ENCODE peak calls at places on chromosomes 3 and 15, in four cellular contexts. One of them, this sample, is unnamed.
A peak's percentile ranks its signal among the peaks of the same experiment; 100 is the strongest.

GRCh38 chr3:82509951-82510603 is 748.6 kb upstream of the GBE1 start:
- DNase-seq in progenitor cell of endocrine pancreas: no peak
- DNase-seq in osteoblast: no peak
- DNase-seq in testis: no peak
- DNase-seq in this sample: no peak

GRCh38 chr3:14253022-14253761 is 74.6 kb downstream of the LSM3 start:
- DNase-seq in progenitor cell of endocrine pancreas: no peak
- DNase-seq in osteoblast: peak; percentile 59
- DNase-seq in testis: no peak
- DNase-seq in this sample: no peak

GRCh38 chr3:140186421-140186920 is 251.5 kb downstream of the CLSTN2 start:
- DNase-seq in progenitor cell of endocrine pancreas: no peak
- DNase-seq in osteoblast: no peak
- DNase-seq in testis: peak; percentile 45
- DNase-seq in this sample: no peak

GRCh38 chr15:72237286-72238224 is 6.6 kb upstream of the PKM start:
- DNase-seq in progenitor cell of endocrine pancreas: no peak
- DNase-seq in osteoblast: peak; percentile 95
- DNase-seq in testis: no peak
- DNase-seq in this sample: no peak

GRCh38 chr3:120850326-120851295 is 57.4 kb upstream of the STXBP5L start:
- DNase-seq in progenitor cell of endocrine pancreas: no peak
- DNase-seq in osteoblast: no peak
- DNase-seq in testis: no peak
- DNase-seq in this sample: peak; percentile 41

GRCh38 chr15:88257311-88257901 is 867 bp upstream of the NTRK3 start:
- DNase-seq in progenitor cell of endocrine pancreas: no peak
- DNase-seq in osteoblast: peak; percentile 87
- DNase-seq in testis: no peak
- DNase-seq in this sample: peak; percentile 35

GRCh38 chr3:192727032-192727847 is at the start of gene FGF12:
- DNase-seq in progenitor cell of endocrine pancreas: peak; percentile 86
- DNase-seq in osteoblast: peak; percentile 56
- DNase-seq in testis: peak; percentile 76
- DNase-seq in this sample: peak; percentile 95

GRCh38 chr3:192825657-192826200 is 91.9 kb downstream of the MB21D2 start:
- DNase-seq in progenitor cell of endocrine pancreas: no peak
- DNase-seq in osteoblast: no peak
- DNase-seq in testis: no peak
- DNase-seq in this sample: no peak

GRCh38 chr3:61848885-61849284 is 287.5 kb downstream of the PTPRG start:
- DNase-seq in progenitor cell of endocrine pancreas: no peak
- DNase-seq in osteoblast: no peak
- DNase-seq in testis: peak; percentile 39
- DNase-seq in this sample: no peak

GRCh38 chr3:63519426-63519825 is 133.0 kb upstream of the SNTN start:
- DNase-seq in progenitor cell of endocrine pancreas: no peak
- DNase-seq in osteoblast: peak; percentile 42
- DNase-seq in testis: no peak
- DNase-seq in this sample: no peak

GRCh38 chr15:100809587-100809986 is 70.0 kb upstream of the ALDH1A3 start:
- DNase-seq in progenitor cell of endocrine pancreas: no peak
- DNase-seq in osteoblast: no peak
- DNase-seq in testis: no peak
- DNase-seq in this sample: no peak

GRCh38 chr15:100154338-100154737 is 187.4 kb downstream of the ADAMTS17 start:
- DNase-seq in progenitor cell of endocrine pancreas: no peak
- DNase-seq in osteoblast: no peak
- DNase-seq in testis: no peak
- DNase-seq in this sample: no peak

GRCh38 chr3:124920718-124921117 is 13.8 kb downstream of the MUC13 start:
- DNase-seq in progenitor cell of endocrine pancreas: no peak
- DNase-seq in osteoblast: no peak
- DNase-seq in testis: no peak
- DNase-seq in this sample: no peak

GRCh38 chr15:83845230-83845629 is 191.3 kb downstream of the ADAMTSL3 start:
- DNase-seq in progenitor cell of endocrine pancreas: no peak
- DNase-seq in osteoblast: peak; percentile 85
- DNase-seq in testis: no peak
- DNase-seq in this sample: no peak

GRCh38 chr15:40287968-40288367 is 5.1 kb upstream of the ANKRD63 start:
- DNase-seq in progenitor cell of endocrine pancreas: no peak
- DNase-seq in osteoblast: no peak
- DNase-seq in testis: no peak
- DNase-seq in this sample: peak; percentile 72

DNA sequence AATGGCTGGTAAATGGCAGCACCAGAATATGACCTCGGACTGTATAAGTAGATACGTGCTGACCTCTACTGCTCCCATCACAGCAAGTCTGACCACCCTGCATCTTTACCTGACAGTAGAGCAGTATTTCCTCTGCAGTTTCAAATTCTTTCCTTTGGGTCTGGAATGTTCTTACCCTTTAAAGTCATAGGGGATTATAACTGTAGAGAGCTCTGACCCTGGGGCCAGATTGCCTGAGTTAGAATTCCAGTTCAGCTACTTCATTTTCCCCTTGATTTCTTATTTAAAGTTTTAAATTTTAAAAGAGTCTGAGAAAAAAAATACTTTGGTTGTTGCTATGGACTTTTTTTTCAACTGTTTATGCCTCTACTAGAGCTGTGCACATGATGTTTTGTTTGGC is 237.7 kb downstream of the NR1D2 start:
- DNase-seq in progenitor cell of endocrine pancreas: no peak
- DNase-seq in osteoblast: peak; percentile 17
- DNase-seq in testis: no peak
- DNase-seq in this sample: no peak
- TF ChIP-seq CTCF in progenitor cell of endocrine pancreas: no peak
- TF ChIP-seq CTCF in osteoblast: no peak
- TF ChIP-seq CTCF in testis: no peak
- TF ChIP-seq CTCF in this sample: no peak

DNA sequence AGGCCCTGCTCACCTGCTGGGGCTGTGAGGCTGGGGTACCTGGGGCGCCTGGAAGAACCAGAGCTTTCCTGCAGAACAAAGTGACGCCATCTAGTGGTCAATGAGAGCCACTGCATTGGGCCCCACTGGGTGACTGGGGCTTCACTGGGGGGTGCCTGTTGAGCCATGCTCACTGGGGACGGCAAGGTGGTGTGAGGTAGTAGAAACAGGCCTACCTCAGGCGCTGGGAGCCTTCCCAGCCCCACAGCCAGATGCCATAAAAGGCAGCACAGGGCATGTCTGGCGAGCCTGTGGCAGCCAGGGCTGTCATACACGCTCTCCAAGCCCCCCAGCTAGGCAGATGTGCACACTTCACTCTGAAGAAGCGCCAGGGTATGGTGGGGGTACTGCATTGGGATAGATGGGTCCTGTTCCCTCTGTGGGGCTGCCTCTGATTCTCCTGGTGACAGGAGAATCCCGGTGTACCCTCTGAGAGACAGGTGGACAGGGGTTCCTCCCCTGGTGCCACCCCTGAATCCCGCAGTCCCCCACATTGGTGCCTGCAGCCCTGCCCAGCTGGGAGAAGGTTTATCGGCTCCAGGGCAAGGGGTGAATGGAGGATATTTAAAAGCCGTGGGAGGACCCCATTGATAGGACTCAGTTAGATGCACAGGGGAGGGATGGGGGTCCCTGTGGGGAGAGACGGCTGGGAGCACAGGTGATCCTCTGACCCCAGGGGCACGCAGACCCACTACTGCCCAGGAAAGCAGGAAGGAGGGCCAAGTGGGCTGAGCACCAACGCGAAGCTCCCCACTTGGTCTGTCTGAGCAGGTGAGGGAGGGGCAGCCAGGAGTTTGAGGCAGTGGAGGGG is 178.8 kb downstream of the NSMCE3 start:
- DNase-seq in progenitor cell of endocrine pancreas: peak; percentile 38
- DNase-seq in osteoblast: no peak
- DNase-seq in testis: peak; percentile 36
- DNase-seq in this sample: no peak
- TF ChIP-seq CTCF in progenitor cell of endocrine pancreas: peak; percentile 74
- TF ChIP-seq CTCF in osteoblast: peak; percentile 75
- TF ChIP-seq CTCF in testis: peak; percentile 83
- TF ChIP-seq CTCF in this sample: peak; percentile 92

GRCh38 chr15:70362911-70363310 is 265.2 kb upstream of the TLE3 start:
- DNase-seq in progenitor cell of endocrine pancreas: no peak
- DNase-seq in osteoblast: no peak
- DNase-seq in testis: peak; percentile 61
- DNase-seq in this sample: peak; percentile 72
- TF ChIP-seq CTCF in progenitor cell of endocrine pancreas: peak; percentile 75
- TF ChIP-seq CTCF in osteoblast: peak; percentile 71
- TF ChIP-seq CTCF in testis: peak; percentile 71
- TF ChIP-seq CTCF in this sample: peak; percentile 71

GRCh38 chr3:173371848-173372487 is 25.6 kb upstream of the NLGN1 start:
- DNase-seq in progenitor cell of endocrine pancreas: no peak
- DNase-seq in osteoblast: no peak
- DNase-seq in testis: peak; percentile 42
- DNase-seq in this sample: peak; percentile 43
- TF ChIP-seq CTCF in progenitor cell of endocrine pancreas: peak; percentile 64
- TF ChIP-seq CTCF in osteoblast: peak; percentile 62
- TF ChIP-seq CTCF in testis: peak; percentile 56
- TF ChIP-seq CTCF in this sample: peak; percentile 37

GRCh38 chr3:156298014-156298413 is 177.6 kb downstream of the KCNAB1 start:
- DNase-seq in progenitor cell of endocrine pancreas: no peak
- DNase-seq in osteoblast: no peak
- DNase-seq in testis: no peak
- DNase-seq in this sample: no peak
- TF ChIP-seq CTCF in progenitor cell of endocrine pancreas: no peak
- TF ChIP-seq CTCF in osteoblast: no peak
- TF ChIP-seq CTCF in testis: no peak
- TF ChIP-seq CTCF in this sample: no peak

DNA sequence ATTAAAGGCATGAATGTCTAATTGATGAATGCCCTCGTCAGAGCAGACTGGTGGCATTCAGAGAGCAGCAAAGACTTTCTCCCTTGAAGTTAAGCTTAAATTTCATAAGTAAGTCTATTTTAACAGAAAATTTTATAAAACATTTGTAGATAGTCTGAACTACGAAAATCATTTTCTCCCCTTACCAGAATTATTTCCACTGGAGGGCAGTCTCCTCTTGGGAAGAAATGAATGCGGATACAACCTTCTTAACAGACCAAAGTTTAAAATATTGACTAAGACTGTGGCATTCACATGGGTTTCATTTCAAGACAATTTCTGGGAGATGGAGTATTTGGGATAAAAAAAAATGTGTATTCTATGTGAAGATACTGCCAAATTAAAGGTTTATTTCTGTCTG is 669.0 kb downstream of the FHIT start:
- DNase-seq in progenitor cell of endocrine pancreas: no peak
- DNase-seq in osteoblast: no peak
- DNase-seq in testis: no peak
- DNase-seq in this sample: no peak
- TF ChIP-seq CTCF in progenitor cell of endocrine pancreas: peak; percentile 43
- TF ChIP-seq CTCF in osteoblast: peak; percentile 47
- TF ChIP-seq CTCF in testis: no peak
- TF ChIP-seq CTCF in this sample: peak; percentile 11

GRCh38 chr3:167100200-167100599 is 279.9 kb downstream of the ZBBX start:
- DNase-seq in progenitor cell of endocrine pancreas: no peak
- DNase-seq in osteoblast: no peak
- DNase-seq in testis: no peak
- DNase-seq in this sample: no peak

GRCh38 chr3:167106456-167106855 is 273.6 kb downstream of the ZBBX start:
- DNase-seq in progenitor cell of endocrine pancreas: no peak
- DNase-seq in osteoblast: no peak
- DNase-seq in testis: no peak
- DNase-seq in this sample: no peak

GRCh38 chr3:167100651-167101050 is 279.4 kb downstream of the ZBBX start:
- DNase-seq in progenitor cell of endocrine pancreas: no peak
- DNase-seq in osteoblast: no peak
- DNase-seq in testis: no peak
- DNase-seq in this sample: no peak

GRCh38 chr3:167102071-167102470 is 278.0 kb downstream of the ZBBX start:
- DNase-seq in progenitor cell of endocrine pancreas: no peak
- DNase-seq in osteoblast: no peak
- DNase-seq in testis: no peak
- DNase-seq in this sample: no peak
- TF ChIP-seq CTCF in progenitor cell of endocrine pancreas: peak; percentile 22
- TF ChIP-seq CTCF in osteoblast: no peak
- TF ChIP-seq CTCF in testis: no peak
- TF ChIP-seq CTCF in this sample: peak; percentile 37

GRCh38 chr15:49223536-49224274 is 53.7 kb downstream of the GALK2 start:
- DNase-seq in progenitor cell of endocrine pancreas: no peak
- DNase-seq in osteoblast: no peak
- DNase-seq in testis: no peak
- DNase-seq in this sample: no peak

GRCh38 chr15:49229922-49230321 is 59.9 kb downstream of the GALK2 start:
- DNase-seq in progenitor cell of endocrine pancreas: no peak
- DNase-seq in osteoblast: no peak
- DNase-seq in testis: no peak
- DNase-seq in this sample: no peak

GRCh38 chr15:49227602-49228001 is 57.6 kb downstream of the GALK2 start:
- DNase-seq in progenitor cell of endocrine pancreas: no peak
- DNase-seq in osteoblast: no peak
- DNase-seq in testis: no peak
- DNase-seq in this sample: no peak

GRCh38 chr15:49225572-49226281 is 55.7 kb downstream of the GALK2 start:
- DNase-seq in progenitor cell of endocrine pancreas: no peak
- DNase-seq in osteoblast: no peak
- DNase-seq in testis: no peak
- DNase-seq in this sample: peak; percentile 62
- TF ChIP-seq CTCF in progenitor cell of endocrine pancreas: peak; percentile 43
- TF ChIP-seq CTCF in osteoblast: peak; percentile 31
- TF ChIP-seq CTCF in testis: no peak
- TF ChIP-seq CTCF in this sample: peak; percentile 17